ENCODE peak calls at places on chromosomes 12 and 14, in four cellular contexts. J is Peyer's patch; K is mesenchymal stem cell; E is stimulated activated CD4-positive, alpha-beta T cell treated with anti-CD3 and anti-CD28 coated beads, Interleukin-4, amount 100 ng/mL, for 1 hour. I is an unnamed sample.
A peak's percentile ranks its signal among the peaks of the same experiment; 100 is the strongest.

GRCh38 chr14:54566410-54567223 is at the start of gene SAMD4A:
- DNase-seq in K (peak; percentile 91), E (peak; percentile 62), J (peak; percentile 92), I (peak; percentile 60)

GRCh38 chr12:105235299-105235746 is 651 bp downstream of the APPL2 start:
- DNase-seq in K (peak; percentile 38), E (no peak), J (no peak), I (peak; percentile 61)

GRCh38 chr14:65849558-65849957 is 437.0 kb downstream of the FUT8 start:
- DNase-seq in K (no peak), E (no peak), J (no peak), I (no peak)

GRCh38 chr12:66288121-66288520 is 14.2 kb upstream of the HELB start:
- DNase-seq in E (peak; percentile 13), J (peak; percentile 56), K (no peak), I (no peak)

GRCh38 chr14:22319526-22320352 is 269.3 kb downstream of the DAD1 start:
- DNase-seq in J (peak; percentile 85), E (no peak), K (peak; percentile 65), I (peak; percentile 32)

GRCh38 chr14:28661171-28661772 is 105.3 kb upstream of the FOXG1 start:
- DNase-seq in J (no peak), K (peak; percentile 48), E (no peak), I (peak; percentile 81)

GRCh38 chr12:54277823-54278276 is 2.1 kb downstream of the CBX5 start:
- DNase-seq in J (no peak), E (no peak), K (peak; percentile 53), I (peak; percentile 23)

GRCh38 chr12:126747530-126748149 is 1519.3 kb upstream of the TMEM132C start:
- DNase-seq in E (peak; percentile 67), K (no peak), J (peak; percentile 65), I (peak; percentile 19)

GRCh38 chr14:95256011-95256775 is 63.5 kb downstream of the CLMN start:
- DNase-seq in K (no peak), J (no peak), E (no peak), I (peak; percentile 54)

GRCh38 chr12:26971963-26972362 is 33.7 kb downstream of the FGFR1OP2 start:
- DNase-seq in E (peak; percentile 47), K (no peak), J (no peak), I (no peak)

GRCh38 chr12:111777345-111778045 is 10.8 kb downstream of the ALDH2 start:
- DNase-seq in J (peak; percentile 84), K (no peak), E (no peak), I (peak; percentile 63)

GRCh38 chr12:132046561-132046960 is 96.8 kb downstream of the EP400 start:
- DNase-seq in K (peak; percentile 99), J (no peak), E (no peak), I (no peak)

GRCh38 chr12:22431693-22432251 is 97.3 kb upstream of the ST8SIA1 start:
- DNase-seq in E (no peak), K (no peak), J (no peak), I (no peak)

GRCh38 chr12:38662851-38663250 is 242.5 kb downstream of the CPNE8 start:
- DNase-seq in K (no peak), E (no peak), J (no peak), I (no peak)

GRCh38 chr12:541676-542289 is 82.0 kb downstream of the B4GALNT3 start:
- DNase-seq in E (no peak), K (no peak), J (no peak), I (no peak)

GRCh38 chr12:102479099-102479887 is 1.1 kb downstream of the IGF1 start:
- DNase-seq in E (no peak), J (peak; percentile 48), K (no peak), I (no peak)

GRCh38 chr12:95959107-95959506 is 16.0 kb downstream of the AMDHD1 start:
- DNase-seq in K (peak; percentile 6), J (no peak), E (no peak), I (no peak)

GRCh38 chr14:97459180-97459579 is 662.0 kb downstream of the VRK1 start:
- DNase-seq in K (no peak), E (no peak), J (no peak), I (no peak)

GRCh38 chr14:59317346-59317745 is 128.9 kb downstream of the DAAM1 start:
- DNase-seq in K (no peak), E (no peak), J (no peak), I (no peak)

GRCh38 chr12:90978117-90978770 is 23.3 kb upstream of the CCER1 start:
- DNase-seq in K (peak; percentile 83), J (no peak), E (no peak), I (peak; percentile 74)

GRCh38 chr14:51616724-51617409 is 34.8 kb upstream of the FRMD6 start:
- DNase-seq in E (no peak), K (peak; percentile 83), J (no peak), I (peak; percentile 91)

GRCh38 chr12:107317751-107318553 is 224.6 kb upstream of the CRY1 start:
- DNase-seq in J (peak; percentile 94), E (peak; percentile 83), K (peak; percentile 72), I (peak; percentile 88)

GRCh38 chr12:104063712-104064030 is 660 bp upstream of the HCFC2 start:
- DNase-seq in K (peak; percentile 73), J (peak; percentile 55), E (no peak), I (peak; percentile 44)

GRCh38 chr12:114769634-114770033 is 85.7 kb upstream of the TBX3 start:
- DNase-seq in E (no peak), K (peak; percentile 43), J (no peak), I (no peak)

GRCh38 chr14:105532735-105533141 is 6.4 kb downstream of the TMEM121 start:
- DNase-seq in K (no peak), J (peak; percentile 76), E (no peak), I (no peak)

I was measured in kidney glomerular epithelial cell.